ENCODE peak calls at places on chromosomes 13 and 19, in nine cellular contexts. I is lower lobe of right lung; C is dorsolateral prefrontal cortex; M is AG08395; B is stimulated activated CD4-positive, alpha-beta T cell treated with anti-CD3 and anti-CD28 coated beads, Interleukin-4, amount 100 ng/mL, for 1 hour; F is stimulated activated CD8-positive, alpha-beta memory T cell treated with anti-CD3 and anti-CD28 coated beads, Interleukin-15, amount 100 ng/mL, for 4 hours; K is NCI-H82; Y is activated CD4-positive, alpha-beta memory T cell treated with anti-CD3 and anti-CD28 coated beads, Interleukin-2, amount 10 ng/mL, durations not matched to agents 7 days and 5 days; U is Calu3. O is an unnamed sample.

GRCh38 chr19:55585658-55586339 is 5.2 kb upstream of the ZNF579 start:
- DNase-seq in C (peak), M (peak), B (peak), K (peak), Y (no peak), I (peak), F (no peak), U (peak), O (peak)

GRCh38 chr13:46995874-46996273 is 99.0 kb upstream of the HTR2A start:
- DNase-seq in F (no peak), Y (no peak), I (no peak), C (no peak), K (no peak), U (no peak), B (no peak), M (no peak), O (no peak)

GRCh38 chr19:38731654-38732301 is 12.5 kb downstream of the CAPN12 start:
- DNase-seq in U (peak), I (peak), Y (no peak), B (no peak), C (no peak), M (no peak), F (no peak), K (no peak), O (no peak)

GRCh38 chr13:85693889-85694511 is 105.2 kb downstream of the SLITRK6 start:
- DNase-seq in I (no peak), B (no peak), M (no peak), U (no peak), C (no peak), K (peak), F (no peak), Y (no peak), O (no peak)

GRCh38 chr19:17590780-17591688 is 35.6 kb downstream of the COLGALT1 start:
- DNase-seq in F (no peak), K (no peak), C (no peak), B (no peak), I (no peak), Y (no peak), U (no peak), M (no peak), O (no peak)

GRCh38 chr13:58476176-58476575 is 844.6 kb downstream of the PCDH17 start:
- DNase-seq in F (no peak), U (no peak), C (no peak), Y (no peak), B (no peak), I (no peak), K (no peak), M (no peak), O (no peak)

GRCh38 chr13:43786766-43787517 is at the start of gene ENOX1:
- DNase-seq in I (peak), K (peak), F (no peak), B (peak), U (peak), Y (peak), C (peak), M (peak), O (peak)

GRCh38 chr19:46133101-46133627 is 8.7 kb upstream of the IGFL3 start:
- DNase-seq in F (no peak), C (no peak), U (peak), B (no peak), M (peak), K (no peak), I (no peak), Y (no peak), O (peak)

GRCh38 chr19:13024126-13024957 is 29.1 kb downstream of the NFIX start:
- DNase-seq in M (no peak), U (no peak), K (peak), C (no peak), I (peak), F (no peak), Y (no peak), B (no peak), O (peak)

GRCh38 chr13:108560092-108560491 is 69.3 kb upstream of the MYO16 start:
- DNase-seq in F (no peak), M (no peak), U (no peak), B (no peak), C (no peak), Y (no peak), K (peak), I (no peak), O (no peak)

GRCh38 chr13:41501281-41501680 is 43.9 kb downstream of the RGCC start:
- DNase-seq in C (no peak), F (no peak), Y (no peak), U (no peak), K (no peak), M (no peak), B (no peak), I (no peak), O (no peak)

GRCh38 chr13:74040200-74040599 is 94.0 kb downstream of the KLF12 start:
- DNase-seq in K (peak), C (no peak), U (peak), I (no peak), M (no peak), B (peak), F (no peak), Y (no peak), O (peak)